ENCODE peak calls at places on chromosomes 3 and 15, in nine cellular contexts. One of them, this sample, is unnamed.

GRCh38 chr15:28915041-28915810 is 29.5 kb downstream of the APBA2 start:
- ATAC-seq in gastrocnemius medialis: no peak
- ATAC-seq in right cardiac atrium: peak
- ATAC-seq in HCT116: no peak
- ATAC-seq in naive thymus-derived CD8-positive, alpha-beta T cell: no peak
- ATAC-seq in left cardiac atrium: no peak
- ATAC-seq in stimulated activated naive CD8-positive, alpha-beta T cell treated with anti-CD3 and anti-CD28 coated beads, Interleukin-15, amount 100 ng/mL, for 72 hours: peak
- ATAC-seq in SK-N-SH treated with all-trans-retinoic acid at 6 μM for 48 hours: no peak
- ATAC-seq in HepG2: no peak
- ATAC-seq in this sample: no peak

GRCh38 chr3:127525373-127525772 is 65.2 kb downstream of the TPRA1 start:
- ATAC-seq in gastrocnemius medialis: no peak
- ATAC-seq in right cardiac atrium: no peak
- ATAC-seq in HCT116: peak
- ATAC-seq in naive thymus-derived CD8-positive, alpha-beta T cell: no peak
- ATAC-seq in left cardiac atrium: no peak
- ATAC-seq in stimulated activated naive CD8-positive, alpha-beta T cell treated with anti-CD3 and anti-CD28 coated beads, Interleukin-15, amount 100 ng/mL, for 72 hours: no peak
- ATAC-seq in SK-N-SH treated with all-trans-retinoic acid at 6 μM for 48 hours: peak
- ATAC-seq in HepG2: peak
- ATAC-seq in this sample: no peak

GRCh38 chr3:98012974-98013373 is 22.1 kb downstream of the GABRR3 start:
- ATAC-seq in gastrocnemius medialis: peak
- ATAC-seq in right cardiac atrium: peak
- ATAC-seq in HCT116: no peak
- ATAC-seq in naive thymus-derived CD8-positive, alpha-beta T cell: no peak
- ATAC-seq in left cardiac atrium: peak
- ATAC-seq in stimulated activated naive CD8-positive, alpha-beta T cell treated with anti-CD3 and anti-CD28 coated beads, Interleukin-15, amount 100 ng/mL, for 72 hours: no peak
- ATAC-seq in SK-N-SH treated with all-trans-retinoic acid at 6 μM for 48 hours: no peak
- ATAC-seq in HepG2: no peak
- ATAC-seq in this sample: peak

GRCh38 chr3:40432793-40433192 is 24.3 kb upstream of the RPL14 start:
- ATAC-seq in gastrocnemius medialis: no peak
- ATAC-seq in right cardiac atrium: no peak
- ATAC-seq in HCT116: no peak
- ATAC-seq in naive thymus-derived CD8-positive, alpha-beta T cell: no peak
- ATAC-seq in left cardiac atrium: no peak
- ATAC-seq in stimulated activated naive CD8-positive, alpha-beta T cell treated with anti-CD3 and anti-CD28 coated beads, Interleukin-15, amount 100 ng/mL, for 72 hours: no peak
- ATAC-seq in SK-N-SH treated with all-trans-retinoic acid at 6 μM for 48 hours: no peak
- ATAC-seq in HepG2: no peak
- ATAC-seq in this sample: no peak

GRCh38 chr3:119664850-119665379 is 4.5 kb upstream of the POPDC2 start:
- ATAC-seq in gastrocnemius medialis: peak
- ATAC-seq in right cardiac atrium: peak
- ATAC-seq in HCT116: no peak
- ATAC-seq in naive thymus-derived CD8-positive, alpha-beta T cell: no peak
- ATAC-seq in left cardiac atrium: no peak
- ATAC-seq in stimulated activated naive CD8-positive, alpha-beta T cell treated with anti-CD3 and anti-CD28 coated beads, Interleukin-15, amount 100 ng/mL, for 72 hours: no peak
- ATAC-seq in SK-N-SH treated with all-trans-retinoic acid at 6 μM for 48 hours: peak
- ATAC-seq in HepG2: no peak
- ATAC-seq in this sample: no peak

GRCh38 chr3:185866555-185866954 is 41.7 kb upstream of the IGF2BP2 start:
- ATAC-seq in gastrocnemius medialis: no peak
- ATAC-seq in right cardiac atrium: no peak
- ATAC-seq in HCT116: no peak
- ATAC-seq in naive thymus-derived CD8-positive, alpha-beta T cell: no peak
- ATAC-seq in left cardiac atrium: no peak
- ATAC-seq in stimulated activated naive CD8-positive, alpha-beta T cell treated with anti-CD3 and anti-CD28 coated beads, Interleukin-15, amount 100 ng/mL, for 72 hours: no peak
- ATAC-seq in SK-N-SH treated with all-trans-retinoic acid at 6 μM for 48 hours: no peak
- ATAC-seq in HepG2: no peak
- ATAC-seq in this sample: no peak

GRCh38 chr3:186588619-186589018 is 18.1 kb downstream of the DNAJB11 start:
- ATAC-seq in gastrocnemius medialis: no peak
- ATAC-seq in right cardiac atrium: no peak
- ATAC-seq in HCT116: peak
- ATAC-seq in naive thymus-derived CD8-positive, alpha-beta T cell: no peak
- ATAC-seq in left cardiac atrium: no peak
- ATAC-seq in stimulated activated naive CD8-positive, alpha-beta T cell treated with anti-CD3 and anti-CD28 coated beads, Interleukin-15, amount 100 ng/mL, for 72 hours: peak
- ATAC-seq in SK-N-SH treated with all-trans-retinoic acid at 6 μM for 48 hours: no peak
- ATAC-seq in HepG2: no peak
- ATAC-seq in this sample: no peak

GRCh38 chr3:134326126-134326525 is 48.1 kb downstream of the AMOTL2 start:
- ATAC-seq in gastrocnemius medialis: no peak
- ATAC-seq in right cardiac atrium: no peak
- ATAC-seq in HCT116: no peak
- ATAC-seq in naive thymus-derived CD8-positive, alpha-beta T cell: no peak
- ATAC-seq in left cardiac atrium: no peak
- ATAC-seq in stimulated activated naive CD8-positive, alpha-beta T cell treated with anti-CD3 and anti-CD28 coated beads, Interleukin-15, amount 100 ng/mL, for 72 hours: no peak
- ATAC-seq in SK-N-SH treated with all-trans-retinoic acid at 6 μM for 48 hours: no peak
- ATAC-seq in HepG2: no peak
- ATAC-seq in this sample: no peak

This sample was measured in gastroesophageal sphincter.